ENCODE peak calls at places on chromosomes 16 and 17, in six cellular contexts. E is stomach, L is K562, J is transverse colon, M is upper lobe of left lung, A is SK-N-SH. G is an unnamed sample. For H3K4me1, the result is how much of the 10 kb centered on the place peaks cover.

GRCh38 chr16:66447491-66447890 is 20.4 kb downstream of the BEAN1 start:
- DNase-seq in E (no peak), L (no peak), J (no peak), M (no peak), A (no peak), G (no peak)

GRCh38 chr17:75404223-75404738 is 1.2 kb downstream of the GRB2 start:
- DNase-seq in E (peak), L (peak), J (peak), M (peak), A (peak), G (peak)

GRCh38 chr17:10050597-10051101 is 145.6 kb upstream of the RCVRN start:
- DNase-seq in E (no peak), L (no peak), J (no peak), M (no peak), A (no peak), G (no peak)

GRCh38 chr16:57795431-57795878 is 6.8 kb downstream of the KIFC3 start:
- DNase-seq in E (peak), L (peak), J (peak), M (peak), A (peak), G (no peak)

GRCh38 chr16:79651363-79651762 is 50.8 kb upstream of the MAF start:
- DNase-seq in E (peak), L (no peak), J (peak), M (peak), A (no peak), G (no peak)

GRCh38 chr17:44086364-44087311 is 16.1 kb downstream of the G6PC3 start:
- DNase-seq in E (no peak), L (peak), J (no peak), M (no peak), A (peak), G (no peak)

GRCh38 chr17:41301916-41302901 is at the start of gene KRTAP29-1:
- DNase-seq in E (no peak), L (no peak), J (no peak), M (no peak), A (no peak), G (no peak)

GRCh38 chr17:77144227-77144626 is 3.5 kb downstream of the SEC14L1 start:
- DNase-seq in E (no peak), L (no peak), J (no peak), M (no peak), A (no peak), G (no peak)

GRCh38 chr16:23865853-23866252 is 30.1 kb downstream of the PRKCB start:
- DNase-seq in E (no peak), L (no peak), J (no peak), M (no peak), A (no peak), G (no peak)

GRCh38 chr16:26649646-26650045 is 417.1 kb upstream of the C16orf82 start:
- DNase-seq in E (no peak), L (no peak), J (no peak), M (no peak), A (no peak), G (no peak)

GRCh38 chr17:38911081-38911730 is 14.2 kb upstream of the LASP1NB start:
- DNase-seq in E (no peak), L (peak), J (no peak), M (peak), A (no peak), G (peak)

GRCh38 chr17:58325976-58326468 is 2.6 kb downstream of the TSPOAP1 start:
- DNase-seq in E (no peak), L (no peak), J (no peak), M (no peak), A (peak), G (no peak)

GRCh38 chr16:84648595-84649510 is 542 bp downstream of the KLHL36 start:
- DNase-seq in E (peak), L (peak), J (peak), M (peak), A (peak), G (peak)

GRCh38 chr17:11772031-11772430 is 173.8 kb downstream of the DNAH9 start:
- DNase-seq in E (no peak), L (no peak), J (no peak), M (no peak), A (no peak), G (no peak)

GRCh38 chr16:49542391-49542891 is 168.8 kb downstream of the C16orf78 start:
- DNase-seq in E (no peak), L (no peak), J (no peak), M (no peak), A (peak), G (no peak)

GRCh38 chr17:1312261-1312870 is 32.9 kb downstream of the TRARG1 start:
- DNase-seq in E (no peak), L (peak), J (no peak), M (no peak), A (peak), G (no peak)

GRCh38 chr16:87464691-87465300 is 28.0 kb downstream of the ZCCHC14 start:
- DNase-seq in E (peak), L (peak), J (peak), M (peak), A (peak), G (peak)

GRCh38 chr16:81946206-81946605 is 65.1 kb downstream of the SDR42E1 start:
- DNase-seq in E (no peak), L (no peak), J (no peak), M (no peak), A (no peak), G (no peak)

GRCh38 chr17:38663125-38663751 is 11.5 kb downstream of the EPOP start:
- DNase-seq in E (peak), L (peak), J (peak), M (peak), A (peak), G (no peak)

GRCh38 chr17:78822552-78822951 is 18.1 kb downstream of the USP36 start:
- DNase-seq in E (no peak), L (no peak), J (no peak), M (no peak), A (peak), G (no peak)

GRCh38 chr17:7173687-7174602 is 5.2 kb downstream of the ASGR1 start:
- DNase-seq in E (peak), L (no peak), J (peak), M (peak), A (peak), G (peak)

GRCh38 chr16:27468941-27469531 is 67.1 kb downstream of the IL21R start:
- DNase-seq in E (no peak), L (no peak), J (no peak), M (no peak), A (no peak), G (no peak)

GRCh38 chr16:24035127-24035842 is 199.5 kb downstream of the PRKCB start:
- DNase-seq in E (no peak), L (peak), J (peak), M (no peak), A (no peak), G (no peak)

GRCh38 chr16:88744839-88745521 is 38.7 kb downstream of the CTU2 start:
- DNase-seq in E (no peak), L (no peak), J (no peak), M (no peak), A (no peak), G (no peak)

GRCh38 chr16:29757950-29758466 is 12.2 kb upstream of the C16orf54 start:
- DNase-seq in E (no peak), L (no peak), J (no peak), M (no peak), A (no peak), G (no peak)

GRCh38 chr17:5877948-5878347 is 192.2 kb upstream of the WSCD1 start:
- DNase-seq in E (no peak), L (no peak), J (no peak), M (no peak), A (no peak), G (no peak)

GRCh38 chr16:62573466-62573865 is 537.2 kb upstream of the CDH8 start:
- DNase-seq in E (no peak), L (no peak), J (no peak), M (no peak), A (no peak), G (no peak)

GRCh38 chr17:30964878-30965277 is 6.0 kb upstream of the RNF135 start:
- DNase-seq in E (peak), L (no peak), J (no peak), M (no peak), A (no peak), G (no peak)

GRCh38 chr17:1220346-1220745 is 40.6 kb upstream of the ABR start:
- DNase-seq in E (no peak), L (no peak), J (no peak), M (no peak), A (no peak), G (no peak)

GRCh38 chr16:86261379-86261778 is 248.9 kb upstream of the FOXF1 start:
- DNase-seq in E (no peak), L (peak), J (no peak), M (no peak), A (no peak), G (no peak)

GRCh38 chr17:42670925-42671657 is 5.7 kb downstream of the PLEKHH3 start:
- DNase-seq in E (no peak), L (no peak), J (no peak), M (no peak), A (no peak), G (no peak)

GRCh38 chr17:81303385-81303784 is 8.3 kb upstream of the SLC38A10 start:
- DNase-seq in E (no peak), L (no peak), J (no peak), M (no peak), A (no peak), G (no peak)
- TF ChIP-seq POLR2AphosphoS5 in E (no peak), L (no peak), J (no peak), M (no peak), A (no peak), G (no peak)

GRCh38 chr17:59361386-59361785 is 29.9 kb downstream of the YPEL2 start:
- DNase-seq in E (no peak), L (no peak), J (no peak), M (no peak), A (no peak), G (no peak)
- H3K4me1 ChIP-seq in E (half or more), L (under half), J (under half), M (under half), A (under half), G (half or more)

DNA sequence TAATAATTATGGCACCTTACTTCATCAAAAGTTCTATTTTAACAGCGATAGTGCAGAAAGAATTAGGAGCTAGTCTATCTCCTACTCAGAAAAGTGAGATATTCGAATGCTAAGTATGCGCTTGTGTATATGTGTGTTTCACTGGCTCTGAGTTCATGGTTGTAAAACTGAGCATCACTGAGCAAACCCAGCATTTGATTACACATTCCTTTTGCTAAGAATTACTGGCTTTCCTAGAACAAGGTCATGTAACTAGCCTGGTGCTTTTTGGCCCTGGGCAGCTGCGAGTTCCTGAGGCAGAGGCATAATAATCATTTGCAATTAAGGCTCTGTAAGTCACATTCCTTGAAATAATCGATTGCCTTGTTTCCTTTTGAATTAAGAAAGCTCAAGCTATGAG is 157.2 kb downstream of the SNX29 start:
- DNase-seq in E (no peak), L (no peak), J (no peak), M (no peak), A (no peak), G (no peak)
- TF ChIP-seq EP300 in E (no peak), L (no peak), J (no peak), M (no peak), A (no peak), G (no peak)

DNA sequence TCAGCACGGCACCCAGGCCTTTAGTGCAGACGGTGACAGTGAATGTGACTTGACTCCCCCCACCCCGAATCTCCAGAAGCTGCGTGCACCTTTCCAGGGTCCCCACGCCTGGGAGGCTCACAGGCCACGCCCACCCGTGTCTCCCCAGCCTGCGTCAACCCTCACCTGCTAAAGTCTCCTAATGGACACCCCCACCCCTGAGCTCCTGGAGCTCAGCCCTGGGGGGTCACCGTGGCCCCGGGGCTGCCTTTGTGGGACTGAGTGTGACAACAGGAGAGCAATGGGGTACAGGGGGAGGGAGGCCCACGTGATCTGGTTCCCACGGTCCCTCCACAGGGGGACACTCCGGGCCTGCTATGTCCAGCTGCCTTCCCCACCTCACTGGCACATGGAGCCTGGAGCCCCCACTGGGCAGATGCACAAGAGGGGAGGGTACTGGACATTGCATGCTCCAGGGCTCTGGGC is 7.4 kb upstream of the FASN start:
- DNase-seq in E (no peak), L (no peak), J (no peak), M (no peak), A (no peak), G (peak)
- TF ChIP-seq POLR2AphosphoS5 in E (no peak), L (no peak), J (no peak), M (no peak), A (no peak), G (no peak)

G was measured in suprapubic skin.